ENCODE peak calls at places on chromosome 21, in four cellular contexts. C is HFF-Myc, S is heart right ventricle, T is epithelial cell of esophagus. H is an unnamed sample.

GRCh38 chr21:26952274-26953066 is 14.4 kb downstream of the ADAMTS5 start:
- DNase-seq in C (no peak), S (no peak), T (no peak), H (no peak)

GRCh38 chr21:15249285-15249993 is 184.6 kb upstream of the NRIP1 start:
- DNase-seq in C (no peak), S (peak), T (no peak), H (no peak)

GRCh38 chr21:34524671-34525601 is 12.9 kb upstream of the KCNE1 start:
- DNase-seq in C (no peak), S (no peak), T (peak), H (no peak)

GRCh38 chr21:36630485-36631206 is 68.3 kb upstream of the SIM2 start:
- DNase-seq in C (no peak), S (peak), T (peak), H (no peak)

GRCh38 chr21:15631342-15631741 is 98.4 kb upstream of the USP25 start:
- DNase-seq in C (peak), S (no peak), T (peak), H (no peak)

GRCh38 chr21:33846141-33846540 is 69.5 kb downstream of the ATP5PO start:
- DNase-seq in C (no peak), S (no peak), T (no peak), H (no peak)

GRCh38 chr21:18951291-18952038 is 547.9 kb upstream of the TMPRSS15 start:
- DNase-seq in C (no peak), S (no peak), T (no peak), H (no peak)

GRCh38 chr21:35476616-35477395 is 427.7 kb upstream of the RUNX1 start:
- DNase-seq in C (peak), S (no peak), T (no peak), H (no peak)

GRCh38 chr21:27423906-27424595 is 457.2 kb upstream of the ADAMTS5 start:
- DNase-seq in C (no peak), S (no peak), T (peak), H (peak)

GRCh38 chr21:27476696-27477095 is 509.8 kb upstream of the ADAMTS5 start:
- DNase-seq in C (no peak), S (no peak), T (peak), H (no peak)

GRCh38 chr21:43778469-43779335 is 2.6 kb upstream of the CSTB start:
- DNase-seq in C (no peak), S (no peak), T (peak), H (no peak)

GRCh38 chr21:33441489-33442477 is 38.0 kb downstream of the TMEM50B start:
- DNase-seq in C (peak), S (peak), T (peak), H (peak)

GRCh38 chr21:36035381-36035791 is 24.9 kb downstream of the SETD4 start:
- DNase-seq in C (no peak), S (no peak), T (no peak), H (no peak)

GRCh38 chr21:37912616-37913015 is 3.6 kb downstream of the KCNJ6 start:
- DNase-seq in C (no peak), S (no peak), T (no peak), H (no peak)

GRCh38 chr21:43341349-43342163 is 85.4 kb downstream of the SIK1 start:
- DNase-seq in C (no peak), S (no peak), T (no peak), H (no peak)

GRCh38 chr21:29175408-29176147 is 45.1 kb downstream of the MAP3K7CL start:
- DNase-seq in C (peak), S (no peak), T (no peak), H (no peak)

GRCh38 chr21:26199471-26199870 is 28.9 kb upstream of the APP start:
- DNase-seq in C (no peak), S (no peak), T (peak), H (no peak)

GRCh38 chr21:38236232-38236631 is 20.6 kb upstream of the KCNJ15 start:
- DNase-seq in C (no peak), S (no peak), T (peak), H (no peak)

GRCh38 chr21:46077674-46078101 is 20.2 kb upstream of the COL6A2 start:
- DNase-seq in C (no peak), S (no peak), T (no peak), H (no peak)

GRCh38 chr21:39006653-39007417 is 176.4 kb downstream of the PSMG1 start:
- DNase-seq in C (no peak), S (peak), T (no peak), H (no peak)

GRCh38 chr21:35164380-35164779 is 115.3 kb upstream of the RUNX1 start:
- DNase-seq in C (no peak), S (no peak), T (no peak), H (no peak)

GRCh38 chr21:43918385-43918947 is 53.4 kb downstream of the AGPAT3 start:
- DNase-seq in C (no peak), S (no peak), T (no peak), H (no peak)

GRCh38 chr21:27201197-27201596 is 234.3 kb upstream of the ADAMTS5 start:
- DNase-seq in C (no peak), S (no peak), T (no peak), H (no peak)

GRCh38 chr21:45019887-45020537 is 54.4 kb upstream of the ADARB1 start:
- DNase-seq in C (no peak), S (no peak), T (no peak), H (no peak)

GRCh38 chr21:45018131-45019075 is 56.0 kb upstream of the ADARB1 start:
- DNase-seq in C (no peak), S (no peak), T (no peak), H (no peak)

GRCh38 chr21:45017376-45017960 is 56.9 kb upstream of the ADARB1 start:
- DNase-seq in C (no peak), S (no peak), T (peak), H (no peak)

GRCh38 chr21:45020629-45021427 is 53.6 kb upstream of the ADARB1 start:
- DNase-seq in C (no peak), S (no peak), T (no peak), H (no peak)

GRCh38 chr21:45019076-45019886 is 55.1 kb upstream of the ADARB1 start:
- DNase-seq in C (no peak), S (no peak), T (peak), H (no peak)
- H3K4me3 ChIP-seq in C (no peak), S (peak), T (no peak), H (peak)

GRCh38 chr21:41955516-41955915 is 1.7 kb upstream of the C2CD2 start:
- DNase-seq in C (no peak), S (no peak), T (no peak), H (no peak)

GRCh38 chr21:41954654-41955499 is 1.1 kb upstream of the C2CD2 start:
- DNase-seq in C (no peak), S (no peak), T (no peak), H (no peak)

GRCh38 chr21:41958886-41959563 is 5.2 kb upstream of the C2CD2 start:
- DNase-seq in C (no peak), S (no peak), T (peak), H (no peak)

GRCh38 chr21:41957991-41958766 is 4.4 kb upstream of the C2CD2 start:
- DNase-seq in C (peak), S (peak), T (peak), H (peak)

DNA sequence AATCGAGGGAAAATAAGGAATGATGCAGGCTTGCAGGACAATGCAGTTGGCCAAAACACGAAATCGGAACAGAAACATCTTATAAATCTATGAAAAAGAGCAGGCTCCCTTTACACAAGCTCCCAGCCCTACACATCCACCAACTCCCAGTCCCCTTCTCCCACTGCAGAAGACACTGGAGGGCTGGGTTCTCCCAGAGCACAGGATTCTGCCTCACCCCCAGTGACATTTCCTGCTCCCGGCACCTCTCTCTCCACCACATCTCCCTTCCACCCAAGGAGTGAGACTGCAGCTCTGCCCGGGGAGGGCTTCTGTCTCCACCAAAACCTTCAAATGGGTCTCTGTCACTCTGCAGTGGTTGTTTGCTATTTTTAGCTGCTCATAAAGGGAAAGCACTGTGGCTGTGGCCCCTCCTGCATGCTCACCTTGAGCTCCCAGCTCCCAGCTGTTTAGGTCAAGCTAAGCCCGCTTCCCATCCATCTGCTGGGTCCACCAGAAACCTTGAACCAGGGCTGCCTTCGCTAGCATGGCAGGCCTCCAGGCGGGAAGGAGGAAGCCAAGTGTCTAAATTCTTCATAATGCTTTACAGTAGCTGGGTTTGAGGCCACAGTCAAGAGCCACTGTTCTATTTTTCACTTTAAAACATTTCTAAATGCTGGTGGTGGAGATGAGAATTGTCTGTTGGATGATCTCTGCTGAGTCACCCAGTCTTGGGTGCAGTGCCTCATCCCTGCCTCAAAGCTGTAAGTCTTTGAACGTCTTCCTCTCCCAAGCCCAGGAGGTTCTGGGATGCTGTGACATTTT is 3.3 kb upstream of the C2CD2 start:
- DNase-seq in C (no peak), S (no peak), T (peak), H (peak)
- TF ChIP-seq CTCF in C (no peak), S (no peak), T (peak), H (no peak)

DNA sequence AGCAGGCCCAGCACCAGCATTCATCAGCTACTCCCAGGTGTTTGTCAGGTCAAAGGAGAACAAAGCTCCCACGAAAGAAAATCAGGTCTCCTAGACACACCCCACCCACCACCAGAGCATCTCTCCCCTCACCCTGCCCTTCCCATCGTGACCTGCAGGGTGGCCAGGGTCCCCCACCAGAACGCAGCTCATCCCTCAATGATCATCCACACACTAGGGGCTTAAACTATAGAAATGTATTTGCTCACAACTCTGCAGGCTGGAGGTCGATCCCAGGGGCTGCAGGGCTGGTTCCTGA is 97.4 kb downstream of the RIPK4 start:
- DNase-seq in C (no peak), S (no peak), T (no peak), H (no peak)
- H3K4me3 ChIP-seq in C (no peak), S (no peak), T (no peak), H (no peak)

GRCh38 chr21:41581592-41582228 is 73.8 kb upstream of the TMPRSS2 start:
- DNase-seq in C (no peak), S (no peak), T (no peak), H (no peak)
- TF ChIP-seq CTCF in C (no peak), S (no peak), T (no peak), H (no peak)

GRCh38 chr21:32415451-32415850 is 2.9 kb downstream of the EVA1C start:
- DNase-seq in C (no peak), S (no peak), T (no peak), H (no peak)
- H3K4me3 ChIP-seq in C (no peak), S (peak), T (no peak), H (no peak)

DNA sequence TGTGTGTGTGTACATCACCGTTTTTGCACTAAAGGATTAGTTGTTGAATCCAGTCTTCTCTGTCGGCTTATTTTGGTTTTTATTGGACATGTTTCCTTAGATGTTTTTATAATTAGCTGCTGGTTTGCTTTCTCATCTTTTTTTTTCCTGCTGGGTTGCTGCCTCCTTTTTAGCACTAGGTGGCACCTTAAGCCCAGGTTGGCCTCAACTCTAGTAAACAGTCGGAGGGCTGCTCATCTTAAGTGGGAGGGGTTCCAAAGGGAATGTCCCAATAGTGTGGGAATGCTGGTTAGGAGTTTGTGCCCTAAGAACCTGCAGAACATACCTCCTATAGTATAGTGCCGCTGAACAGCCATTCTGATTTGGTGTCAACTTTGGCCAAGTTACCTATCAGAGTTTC is 570.1 kb upstream of the CXADR start:
- DNase-seq in C (no peak), S (no peak), T (peak), H (no peak)
- TF ChIP-seq CTCF in C (peak), S (no peak), T (peak), H (peak)

GRCh38 chr21:21028275-21028814 is 30.1 kb downstream of the NCAM2 start:
- DNase-seq in C (no peak), S (no peak), T (no peak), H (no peak)

GRCh38 chr21:21029159-21029558 is 30.9 kb downstream of the NCAM2 start:
- DNase-seq in C (no peak), S (no peak), T (no peak), H (no peak)

GRCh38 chr21:21039624-21040023 is 41.4 kb downstream of the NCAM2 start:
- DNase-seq in C (no peak), S (no peak), T (no peak), H (no peak)

GRCh38 chr21:21030311-21030710 is 32.1 kb downstream of the NCAM2 start:
- DNase-seq in C (no peak), S (no peak), T (no peak), H (no peak)

DNA sequence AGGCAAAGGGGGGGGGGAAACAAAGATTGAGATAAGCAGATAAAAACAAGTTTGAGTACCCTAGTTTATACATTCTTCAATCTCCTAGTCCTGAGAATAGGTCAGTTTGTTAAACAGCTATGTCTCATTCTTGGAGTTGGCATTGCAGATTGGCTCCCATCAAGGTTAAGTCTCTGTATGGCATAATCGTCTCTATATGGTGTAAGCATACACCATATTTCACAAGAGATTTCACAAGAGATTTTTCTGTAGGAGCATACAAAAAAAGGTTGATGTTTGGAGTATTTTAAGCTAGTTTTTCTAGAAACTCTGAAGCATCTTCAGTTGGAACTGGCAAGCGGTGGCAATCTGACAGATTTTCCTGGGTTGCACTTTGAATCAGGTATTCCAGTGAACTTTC is 35.8 kb downstream of the NCAM2 start:
- DNase-seq in C (no peak), S (no peak), T (no peak), H (no peak)
- H3K4me3 ChIP-seq in C (no peak), S (no peak), T (no peak), H (no peak)

GRCh38 chr21:31460985-31461384 is 116.9 kb upstream of the TIAM1 start:
- DNase-seq in C (no peak), S (no peak), T (no peak), H (no peak)

GRCh38 chr21:31455506-31455905 is 111.4 kb upstream of the TIAM1 start:
- DNase-seq in C (no peak), S (no peak), T (no peak), H (no peak)

GRCh38 chr21:31459457-31459856 is 115.4 kb upstream of the TIAM1 start:
- DNase-seq in C (no peak), S (no peak), T (peak), H (no peak)

GRCh38 chr21:31456201-31456600 is 112.1 kb upstream of the TIAM1 start:
- DNase-seq in C (no peak), S (no peak), T (no peak), H (no peak)

DNA sequence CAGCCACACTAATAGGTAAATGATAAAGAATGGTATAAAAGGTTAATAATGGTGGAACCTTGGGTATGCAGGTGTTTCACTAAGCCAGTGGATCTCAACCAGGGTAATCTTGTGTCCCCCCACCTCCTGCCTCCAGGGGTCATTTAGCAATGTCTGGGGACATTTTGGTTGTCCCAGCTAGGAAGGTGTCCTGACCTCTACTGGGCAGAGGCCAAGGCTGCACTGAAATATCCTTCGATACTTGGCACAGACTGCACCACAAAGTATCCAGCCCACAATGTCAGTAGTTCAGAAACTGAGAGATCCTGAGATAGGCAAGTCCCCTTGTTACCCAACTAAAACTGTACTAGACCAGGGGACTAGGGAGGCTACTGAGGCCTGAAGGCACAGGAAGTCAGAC is 113.6 kb upstream of the TIAM1 start:
- DNase-seq in C (no peak), S (no peak), T (no peak), H (no peak)
- TF ChIP-seq CTCF in C (no peak), S (no peak), T (no peak), H (peak)

GRCh38 chr21:40337981-40338380 is 470.7 kb downstream of the PCP4 start:
- DNase-seq in C (no peak), S (no peak), T (no peak), H (no peak)

GRCh38 chr21:40334159-40334558 is 466.9 kb downstream of the PCP4 start:
- DNase-seq in C (no peak), S (no peak), T (peak), H (no peak)

GRCh38 chr21:40339050-40339449 is 471.8 kb downstream of the PCP4 start:
- DNase-seq in C (no peak), S (no peak), T (no peak), H (no peak)

GRCh38 chr21:40333731-40334130 is 466.5 kb downstream of the PCP4 start:
- DNase-seq in C (no peak), S (no peak), T (no peak), H (no peak)

GRCh38 chr21:40335689-40336088 is 468.5 kb downstream of the PCP4 start:
- DNase-seq in C (no peak), S (no peak), T (no peak), H (no peak)
- H3K4me3 ChIP-seq in C (no peak), S (no peak), T (no peak), H (no peak)

H was measured in epithelial cell of proximal tubule.